ENCODE peak calls at places on chromosomes 7 and 10, in eight cellular contexts. L is IMR-90, J is aorta, Y is iPS DF 6.9, P is uterus, S is psoas muscle, W is cardiac muscle cell, C is lower lobe of right lung. U is an unnamed sample.

GRCh38 chr10:95881316-95881715 is 26.5 kb upstream of the CC2D2B start:
- DNase-seq in P (no peak), Y (no peak), L (no peak), W (peak; percentile 8), S (no peak), J (no peak), C (no peak), U (no peak)

GRCh38 chr10:17547026-17547425 is 70.1 kb downstream of the HACD1 start:
- DNase-seq in C (no peak), W (peak; percentile 69), L (no peak), Y (no peak), P (no peak), J (no peak), S (no peak), U (no peak)

GRCh38 chr10:111370101-111370500 is 293.3 kb downstream of the ADRA2A start:
- DNase-seq in C (no peak), S (no peak), W (no peak), L (no peak), P (no peak), J (no peak), Y (peak; percentile 20), U (no peak)

GRCh38 chr7:92177362-92177761 is 1.6 kb downstream of the LRRD1 start:
- DNase-seq in Y (no peak), S (no peak), J (no peak), P (no peak), W (peak; percentile 24), L (peak; percentile 70), C (no peak), U (no peak)

GRCh38 chr7:33814958-33815735 is 90.2 kb upstream of the BMPER start:
- DNase-seq in C (no peak), Y (no peak), S (peak; percentile 56), P (no peak), J (peak; percentile 40), W (no peak), L (no peak), U (no peak)

GRCh38 chr7:66880009-66880554 is 40.9 kb upstream of the TMEM248 start:
- DNase-seq in C (no peak), W (no peak), J (no peak), Y (no peak), L (no peak), P (no peak), S (no peak), U (no peak)

GRCh38 chr7:127949670-127950069 is 81.6 kb downstream of the LRRC4 start:
- DNase-seq in J (no peak), Y (no peak), S (no peak), C (no peak), P (no peak), L (no peak), W (peak; percentile 18), U (no peak)

GRCh38 chr10:120260446-120260845 is 196.6 kb upstream of the PLPP4 start:
- DNase-seq in C (no peak), L (no peak), W (no peak), S (no peak), Y (no peak), J (no peak), P (no peak), U (no peak)

GRCh38 chr10:108911814-108912541 is 1011.3 kb downstream of the XPNPEP1 start:
- DNase-seq in C (peak; percentile 48), L (peak; percentile 51), S (peak; percentile 56), W (peak; percentile 57), P (peak; percentile 73), Y (peak; percentile 29), J (peak; percentile 39), U (peak; percentile 38)

GRCh38 chr10:52706347-52707070 is 66.1 kb downstream of the MBL2 start:
- DNase-seq in S (no peak), W (peak; percentile 12), J (no peak), P (no peak), C (no peak), Y (no peak), L (no peak), U (no peak)

GRCh38 chr10:130372866-130373265 is 236.7 kb downstream of the GLRX3 start:
- DNase-seq in J (no peak), Y (no peak), C (no peak), P (no peak), L (no peak), W (no peak), S (no peak), U (no peak)

GRCh38 chr10:28952523-28952922 is 275.2 kb downstream of the BAMBI start:
- DNase-seq in J (no peak), Y (no peak), C (no peak), W (no peak), L (peak; percentile 17), S (no peak), P (no peak), U (no peak)

GRCh38 chr10:43294241-43294658 is 27.4 kb upstream of the RASGEF1A start:
- DNase-seq in J (no peak), P (no peak), W (no peak), C (no peak), S (no peak), Y (no peak), L (no peak), U (no peak)

GRCh38 chr7:52647046-52647445 is 388.4 kb upstream of the POM121L12 start:
- DNase-seq in Y (no peak), P (no peak), C (no peak), J (no peak), W (no peak), S (no peak), L (no peak), U (no peak)

GRCh38 chr10:68067029-68067428 is 8.1 kb downstream of the HERC4 start:
- DNase-seq in S (no peak), W (no peak), L (no peak), C (no peak), P (no peak), J (no peak), Y (no peak), U (no peak)

GRCh38 chr7:83178066-83178465 is 15.4 kb upstream of the PCLO start:
- DNase-seq in C (no peak), W (peak; percentile 0), S (no peak), Y (no peak), L (no peak), J (no peak), P (no peak), U (no peak)

GRCh38 chr7:102849538-102849937 is 63.3 kb upstream of the LRRC17 start:
- DNase-seq in Y (no peak), W (no peak), C (no peak), S (no peak), L (no peak), J (no peak), P (no peak), U (no peak)

GRCh38 chr7:5243295-5243694 is 39.4 kb upstream of the SLC29A4 start:
- DNase-seq in S (no peak), W (no peak), Y (no peak), L (no peak), J (no peak), P (no peak), C (no peak), U (no peak)

GRCh38 chr10:100024741-100025140 is 15.0 kb upstream of the DNMBP start:
- DNase-seq in P (no peak), W (no peak), Y (no peak), S (no peak), L (no peak), C (no peak), J (no peak), U (no peak)

GRCh38 chr7:29156798-29157461 is 10.6 kb upstream of the CPVL start:
- DNase-seq in L (no peak), C (no peak), Y (no peak), J (no peak), W (no peak), S (no peak), P (no peak), U (no peak)
- H3K27ac ChIP-seq in L (no peak overlapping the region), C (no peak overlapping the region), Y (no peak overlapping the region), J (no peak overlapping the region), W (peak overlapping the region; percentile 63), S (no peak overlapping the region), P (no peak overlapping the region), U (peak overlapping the region; percentile 11)

GRCh38 chr10:116056445-116057293 is 216.3 kb downstream of the GFRA1 start:
- DNase-seq in J (no peak), P (peak; percentile 39), W (no peak), C (no peak), Y (no peak), L (no peak), S (peak; percentile 71), U (no peak)
- H3K27ac ChIP-seq in J (no peak overlapping the region), P (no peak overlapping the region), W (no peak overlapping the region), C (no peak overlapping the region), Y (no peak overlapping the region), L (no peak overlapping the region), S (no peak overlapping the region), U (no peak overlapping the region)

GRCh38 chr10:31659665-31660064 is 269.0 kb downstream of the ARHGAP12 start:
- DNase-seq in S (no peak), C (no peak), L (no peak), Y (no peak), J (no peak), W (no peak), P (no peak), U (no peak)

GRCh38 chr10:31657471-31657844 is 271.2 kb downstream of the ARHGAP12 start:
- DNase-seq in W (peak; percentile 25), Y (no peak), C (no peak), J (no peak), L (no peak), S (no peak), P (no peak), U (no peak)

GRCh38 chr10:31656820-31657470 is 271.7 kb downstream of the ARHGAP12 start:
- DNase-seq in W (no peak), L (no peak), Y (no peak), P (no peak), C (no peak), S (no peak), J (no peak), U (no peak)

GRCh38 chr10:31664803-31665202 is 263.8 kb downstream of the ARHGAP12 start:
- DNase-seq in S (no peak), L (no peak), C (no peak), P (peak; percentile 51), Y (no peak), W (no peak), J (no peak), U (peak; percentile 54)

DNA sequence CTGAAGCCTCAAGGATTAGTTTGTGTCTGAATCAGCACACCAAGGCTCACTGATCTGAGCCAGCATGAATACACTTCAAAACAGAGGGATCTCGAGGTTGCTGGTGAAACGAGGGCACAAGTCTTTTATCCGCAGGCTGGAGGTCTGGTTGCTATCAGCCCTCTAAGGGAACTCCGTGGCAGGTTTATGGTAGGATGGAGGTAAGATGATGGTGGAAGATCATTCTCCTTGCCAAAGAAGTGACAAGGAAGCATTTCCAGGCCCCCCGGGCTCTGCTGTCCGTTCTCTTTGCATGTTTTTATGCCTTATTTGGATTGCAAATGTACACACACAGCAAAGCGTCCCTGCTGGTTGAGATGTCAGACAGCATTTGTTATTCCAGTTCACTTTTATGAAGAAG is 268.3 kb downstream of the ARHGAP12 start:
- DNase-seq in C (no peak), L (no peak), Y (no peak), P (peak; percentile 62), S (no peak), W (no peak), J (no peak), U (no peak)
- H3K27ac ChIP-seq in C (no peak overlapping the region), L (no peak overlapping the region), Y (no peak overlapping the region), P (peak overlapping the region; percentile 56), S (no peak overlapping the region), W (no peak overlapping the region), J (no peak overlapping the region), U (no peak overlapping the region)

GRCh38 chr10:6224781-6225180 is 22.0 kb downstream of the PFKFB3 start:
- DNase-seq in P (no peak), C (no peak), J (no peak), Y (no peak), S (no peak), L (no peak), W (no peak), U (no peak)
- H3K27ac ChIP-seq in P (no peak overlapping the region), C (no peak overlapping the region), J (no peak overlapping the region), Y (no peak overlapping the region), S (peak overlapping the region; percentile 30), L (no peak overlapping the region), W (peak overlapping the region; percentile 66), U (no peak overlapping the region)